ENCODE peak calls at places on chromosomes 6 and 20, in five cellular contexts. One of them, this sample, is unnamed.

GRCh38 chr6:26520840-26521484 is 17.2 kb upstream of the HMGN4 start:
- DNase-seq in naive thymus-derived CD4-positive, alpha-beta T cell: peak; percentile 90
- DNase-seq in pancreas: peak; percentile 89
- DNase-seq in tibial nerve: peak; percentile 80
- DNase-seq in left lung: peak; percentile 89
- DNase-seq in this sample: peak; percentile 94

GRCh38 chr6:120736740-120737139 is 597.5 kb downstream of the TBC1D32 start:
- DNase-seq in naive thymus-derived CD4-positive, alpha-beta T cell: no peak
- DNase-seq in pancreas: no peak
- DNase-seq in tibial nerve: no peak
- DNase-seq in left lung: no peak
- DNase-seq in this sample: no peak

GRCh38 chr6:89951574-89952360 is 57.5 kb downstream of the GJA10 start:
- DNase-seq in naive thymus-derived CD4-positive, alpha-beta T cell: no peak
- DNase-seq in pancreas: no peak
- DNase-seq in tibial nerve: no peak
- DNase-seq in left lung: no peak
- DNase-seq in this sample: no peak

GRCh38 chr6:134667106-134667505 is 282.8 kb downstream of the ALDH8A1 start:
- DNase-seq in naive thymus-derived CD4-positive, alpha-beta T cell: no peak
- DNase-seq in pancreas: no peak
- DNase-seq in tibial nerve: no peak
- DNase-seq in left lung: no peak
- DNase-seq in this sample: no peak

GRCh38 chr20:1185316-1185741 is 548 bp upstream of the TMEM74B start:
- DNase-seq in naive thymus-derived CD4-positive, alpha-beta T cell: no peak
- DNase-seq in pancreas: no peak
- DNase-seq in tibial nerve: no peak
- DNase-seq in left lung: no peak
- DNase-seq in this sample: no peak

GRCh38 chr6:152441892-152442291 is 195.3 kb downstream of the SYNE1 start:
- DNase-seq in naive thymus-derived CD4-positive, alpha-beta T cell: no peak
- DNase-seq in pancreas: no peak
- DNase-seq in tibial nerve: no peak
- DNase-seq in left lung: no peak
- DNase-seq in this sample: no peak

GRCh38 chr6:160069050-160069454 is 52.6 kb upstream of the SLC22A1 start:
- DNase-seq in naive thymus-derived CD4-positive, alpha-beta T cell: peak; percentile 9
- DNase-seq in pancreas: no peak
- DNase-seq in tibial nerve: no peak
- DNase-seq in left lung: no peak
- DNase-seq in this sample: no peak

GRCh38 chr20:62900692-62901584 is 25.4 kb downstream of the DIDO1 start:
- DNase-seq in naive thymus-derived CD4-positive, alpha-beta T cell: peak; percentile 61
- DNase-seq in pancreas: peak; percentile 36
- DNase-seq in tibial nerve: no peak
- DNase-seq in left lung: no peak
- DNase-seq in this sample: no peak

GRCh38 chr6:11126876-11127275 is 15.4 kb upstream of the ERVFRD-1 start:
- DNase-seq in naive thymus-derived CD4-positive, alpha-beta T cell: no peak
- DNase-seq in pancreas: no peak
- DNase-seq in tibial nerve: no peak
- DNase-seq in left lung: no peak
- DNase-seq in this sample: no peak

GRCh38 chr6:100913400-100914276 is 32.5 kb upstream of the ASCC3 start:
- DNase-seq in naive thymus-derived CD4-positive, alpha-beta T cell: peak; percentile 15
- DNase-seq in pancreas: no peak
- DNase-seq in tibial nerve: no peak
- DNase-seq in left lung: no peak
- DNase-seq in this sample: no peak

GRCh38 chr6:80003841-80004198 is 629 bp upstream of the TTK start:
- DNase-seq in naive thymus-derived CD4-positive, alpha-beta T cell: no peak
- DNase-seq in pancreas: peak; percentile 13
- DNase-seq in tibial nerve: peak; percentile 12
- DNase-seq in left lung: peak; percentile 38
- DNase-seq in this sample: peak; percentile 63

GRCh38 chr20:41697861-41698559 is 79.8 kb upstream of the CHD6 start:
- DNase-seq in naive thymus-derived CD4-positive, alpha-beta T cell: peak; percentile 33
- DNase-seq in pancreas: no peak
- DNase-seq in tibial nerve: no peak
- DNase-seq in left lung: no peak
- DNase-seq in this sample: no peak

GRCh38 chr20:36481380-36482043 is 59.8 kb upstream of the MYL9 start:
- DNase-seq in naive thymus-derived CD4-positive, alpha-beta T cell: no peak
- DNase-seq in pancreas: no peak
- DNase-seq in tibial nerve: no peak
- DNase-seq in left lung: no peak
- DNase-seq in this sample: no peak

GRCh38 chr20:45359406-45360148 is 3.4 kb upstream of the SYS1 start:
- DNase-seq in naive thymus-derived CD4-positive, alpha-beta T cell: no peak
- DNase-seq in pancreas: no peak
- DNase-seq in tibial nerve: no peak
- DNase-seq in left lung: no peak
- DNase-seq in this sample: no peak

GRCh38 chr6:35452186-35453090 is at the start of gene FANCE:
- DNase-seq in naive thymus-derived CD4-positive, alpha-beta T cell: peak; percentile 68
- DNase-seq in pancreas: peak; percentile 89
- DNase-seq in tibial nerve: peak; percentile 95
- DNase-seq in left lung: peak; percentile 95
- DNase-seq in this sample: peak; percentile 98

GRCh38 chr6:135182120-135182992 is 1.2 kb downstream of the MYB start:
- DNase-seq in naive thymus-derived CD4-positive, alpha-beta T cell: peak; percentile 33
- DNase-seq in pancreas: no peak
- DNase-seq in tibial nerve: no peak
- DNase-seq in left lung: peak; percentile 42
- DNase-seq in this sample: peak; percentile 75

GRCh38 chr6:87483929-87484328 is 11.2 kb downstream of the SLC35A1 start:
- DNase-seq in naive thymus-derived CD4-positive, alpha-beta T cell: no peak
- DNase-seq in pancreas: no peak
- DNase-seq in tibial nerve: no peak
- DNase-seq in left lung: no peak
- DNase-seq in this sample: no peak

GRCh38 chr20:5180933-5181332 is 54.1 kb downstream of the CDS2 start:
- DNase-seq in naive thymus-derived CD4-positive, alpha-beta T cell: no peak
- DNase-seq in pancreas: no peak
- DNase-seq in tibial nerve: no peak
- DNase-seq in left lung: no peak
- DNase-seq in this sample: no peak

GRCh38 chr20:5181492-5181891 is 54.7 kb downstream of the CDS2 start:
- DNase-seq in naive thymus-derived CD4-positive, alpha-beta T cell: no peak
- DNase-seq in pancreas: no peak
- DNase-seq in tibial nerve: no peak
- DNase-seq in left lung: no peak
- DNase-seq in this sample: no peak

GRCh38 chr20:5182615-5183254 is 55.9 kb downstream of the CDS2 start:
- DNase-seq in naive thymus-derived CD4-positive, alpha-beta T cell: no peak
- DNase-seq in pancreas: no peak
- DNase-seq in tibial nerve: no peak
- DNase-seq in left lung: no peak
- DNase-seq in this sample: no peak

GRCh38 chr20:5180421-5180820 is 53.6 kb downstream of the CDS2 start:
- DNase-seq in naive thymus-derived CD4-positive, alpha-beta T cell: no peak
- DNase-seq in pancreas: no peak
- DNase-seq in tibial nerve: no peak
- DNase-seq in left lung: no peak
- DNase-seq in this sample: no peak

DNA sequence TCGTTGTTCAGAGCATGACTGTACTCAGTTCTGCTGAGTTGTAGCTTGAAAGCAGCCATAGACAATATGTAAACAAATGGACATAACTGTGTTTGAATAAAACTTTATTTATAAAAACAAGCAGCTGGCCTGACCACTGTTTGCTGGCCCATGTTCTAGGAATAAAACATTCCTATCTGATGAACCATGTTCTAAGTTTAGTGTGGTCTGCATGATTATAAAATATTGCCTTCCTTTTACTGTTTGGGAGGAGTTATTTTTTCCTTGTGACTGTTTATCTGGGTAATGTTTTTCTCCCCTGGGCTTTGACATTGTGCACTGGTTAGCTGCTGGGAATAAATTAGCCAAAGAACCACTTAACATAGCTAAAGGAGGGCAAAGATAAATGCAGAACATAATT is 55.1 kb downstream of the CDS2 start:
- DNase-seq in naive thymus-derived CD4-positive, alpha-beta T cell: no peak
- DNase-seq in pancreas: no peak
- DNase-seq in tibial nerve: no peak
- DNase-seq in left lung: no peak
- DNase-seq in this sample: no peak
- H3K36me3 ChIP-seq in naive thymus-derived CD4-positive, alpha-beta T cell: peaks cover 4% of the 10 kb centered on the region
- H3K36me3 ChIP-seq in pancreas: peaks cover 23% of the 10 kb centered on the region
- H3K36me3 ChIP-seq in tibial nerve: no peaks in the 10 kb centered on the region
- H3K36me3 ChIP-seq in left lung: peaks cover 87% of the 10 kb centered on the region
- H3K36me3 ChIP-seq in this sample: peaks cover 87% of the 10 kb centered on the region

GRCh38 chr6:13295576-13295975 is 32.8 kb downstream of the TBC1D7 start:
- DNase-seq in naive thymus-derived CD4-positive, alpha-beta T cell: no peak
- DNase-seq in pancreas: no peak
- DNase-seq in tibial nerve: no peak
- DNase-seq in left lung: no peak
- DNase-seq in this sample: no peak
- H3K36me3 ChIP-seq in naive thymus-derived CD4-positive, alpha-beta T cell: no peaks in the 10 kb centered on the region
- H3K36me3 ChIP-seq in pancreas: peaks cover 11% of the 10 kb centered on the region
- H3K36me3 ChIP-seq in tibial nerve: peaks cover 5% of the 10 kb centered on the region
- H3K36me3 ChIP-seq in left lung: peaks cover 59% of the 10 kb centered on the region
- H3K36me3 ChIP-seq in this sample: peaks cover 43% of the 10 kb centered on the region

GRCh38 chr6:31643818-31644454 is 8.5 kb downstream of the BAG6 start:
- DNase-seq in naive thymus-derived CD4-positive, alpha-beta T cell: no peak
- DNase-seq in pancreas: no peak
- DNase-seq in tibial nerve: no peak
- DNase-seq in left lung: no peak
- DNase-seq in this sample: no peak

GRCh38 chr6:31645325-31645724 is 7.1 kb downstream of the BAG6 start:
- DNase-seq in naive thymus-derived CD4-positive, alpha-beta T cell: no peak
- DNase-seq in pancreas: no peak
- DNase-seq in tibial nerve: no peak
- DNase-seq in left lung: no peak
- DNase-seq in this sample: no peak

GRCh38 chr6:31641370-31641769 is 11.1 kb downstream of the BAG6 start:
- DNase-seq in naive thymus-derived CD4-positive, alpha-beta T cell: no peak
- DNase-seq in pancreas: no peak
- DNase-seq in tibial nerve: no peak
- DNase-seq in left lung: no peak
- DNase-seq in this sample: no peak

GRCh38 chr6:31640612-31641011 is 11.8 kb downstream of the BAG6 start:
- DNase-seq in naive thymus-derived CD4-positive, alpha-beta T cell: no peak
- DNase-seq in pancreas: no peak
- DNase-seq in tibial nerve: no peak
- DNase-seq in left lung: no peak
- DNase-seq in this sample: no peak

DNA sequence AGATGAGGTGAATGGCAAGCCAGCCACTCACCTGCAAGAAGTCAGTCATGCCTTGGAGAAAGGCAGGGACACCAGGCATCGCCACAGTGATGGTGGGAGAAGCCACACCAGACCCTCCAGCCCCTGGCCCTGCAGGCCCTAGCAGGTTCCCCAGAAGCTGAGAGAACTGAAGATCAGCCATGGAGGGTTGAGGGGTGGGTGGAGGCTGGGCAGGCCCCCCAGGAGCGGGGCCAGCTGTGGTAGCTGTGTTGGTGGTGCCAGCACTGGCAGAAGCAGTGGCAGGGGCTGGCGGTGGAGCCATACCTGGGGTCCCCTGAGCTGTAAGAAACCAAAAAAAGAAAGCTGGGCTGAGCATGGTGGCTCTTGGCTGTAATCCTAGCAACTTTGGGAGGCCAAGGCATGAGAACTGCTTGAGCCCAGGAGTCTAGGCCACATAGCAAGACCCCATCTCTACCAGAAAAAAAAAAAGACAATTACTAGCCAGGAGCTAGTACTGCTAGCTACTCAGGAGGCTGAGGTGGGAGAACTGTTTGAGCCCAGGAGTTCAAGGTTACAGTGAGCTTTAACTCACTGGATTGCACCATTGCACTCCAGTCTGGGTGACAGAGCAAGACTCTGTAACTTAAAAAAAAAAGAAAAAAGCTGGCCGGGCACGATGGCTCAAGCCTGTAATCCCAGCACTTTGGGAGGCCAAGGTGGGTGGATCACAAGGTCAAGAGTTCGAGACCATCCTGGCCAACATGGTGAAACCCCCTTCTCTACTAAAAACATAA is 9.5 kb downstream of the BAG6 start:
- DNase-seq in naive thymus-derived CD4-positive, alpha-beta T cell: no peak
- DNase-seq in pancreas: no peak
- DNase-seq in tibial nerve: no peak
- DNase-seq in left lung: no peak
- DNase-seq in this sample: no peak
- H3K36me3 ChIP-seq in naive thymus-derived CD4-positive, alpha-beta T cell: peaks cover 31% of the 10 kb centered on the region
- H3K36me3 ChIP-seq in pancreas: peaks cover 93% of the 10 kb centered on the region
- H3K36me3 ChIP-seq in tibial nerve: peaks cover 48% of the 10 kb centered on the region
- H3K36me3 ChIP-seq in left lung: peaks cover 100% of the 10 kb centered on the region
- H3K36me3 ChIP-seq in this sample: peaks cover 98% of the 10 kb centered on the region

DNA sequence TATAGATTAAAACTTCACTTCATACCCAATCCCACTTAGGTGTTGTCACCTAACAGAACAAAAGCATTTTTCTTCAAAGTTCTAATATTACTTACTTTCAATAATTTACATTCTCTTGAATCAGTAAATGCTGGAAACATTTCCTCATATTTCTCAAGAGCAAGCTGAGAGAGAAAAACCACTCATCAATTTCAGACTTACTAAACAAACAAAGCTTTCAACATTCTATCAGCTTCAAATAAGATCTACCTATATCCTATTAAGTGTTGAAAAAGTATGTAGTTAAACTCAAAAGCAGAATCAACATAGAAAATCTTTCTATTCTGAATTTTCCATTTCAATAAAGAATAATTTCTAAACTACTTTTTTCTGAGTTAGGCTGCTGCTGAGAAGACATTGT is 17.8 kb downstream of the GZF1 start:
- DNase-seq in naive thymus-derived CD4-positive, alpha-beta T cell: no peak
- DNase-seq in pancreas: no peak
- DNase-seq in tibial nerve: no peak
- DNase-seq in left lung: no peak
- DNase-seq in this sample: no peak
- H3K36me3 ChIP-seq in naive thymus-derived CD4-positive, alpha-beta T cell: no peaks in the 10 kb centered on the region
- H3K36me3 ChIP-seq in pancreas: peaks cover 15% of the 10 kb centered on the region
- H3K36me3 ChIP-seq in tibial nerve: no peaks in the 10 kb centered on the region
- H3K36me3 ChIP-seq in left lung: peaks cover 63% of the 10 kb centered on the region
- H3K36me3 ChIP-seq in this sample: peaks cover 45% of the 10 kb centered on the region

GRCh38 chr6:1088441-1089001 is 223.4 kb upstream of the FOXQ1 start:
- DNase-seq in naive thymus-derived CD4-positive, alpha-beta T cell: no peak
- DNase-seq in pancreas: no peak
- DNase-seq in tibial nerve: no peak
- DNase-seq in left lung: no peak
- DNase-seq in this sample: no peak
- H3K36me3 ChIP-seq in naive thymus-derived CD4-positive, alpha-beta T cell: no peaks in the 10 kb centered on the region
- H3K36me3 ChIP-seq in pancreas: no peaks in the 10 kb centered on the region
- H3K36me3 ChIP-seq in tibial nerve: no peaks in the 10 kb centered on the region
- H3K36me3 ChIP-seq in left lung: no peaks in the 10 kb centered on the region
- H3K36me3 ChIP-seq in this sample: no peaks in the 10 kb centered on the region

GRCh38 chr6:106033806-106034205 is 52.3 kb upstream of the PRDM1 start:
- DNase-seq in naive thymus-derived CD4-positive, alpha-beta T cell: no peak
- DNase-seq in pancreas: no peak
- DNase-seq in tibial nerve: no peak
- DNase-seq in left lung: no peak
- DNase-seq in this sample: no peak
- H3K36me3 ChIP-seq in naive thymus-derived CD4-positive, alpha-beta T cell: no peaks in the 10 kb centered on the region
- H3K36me3 ChIP-seq in pancreas: no peaks in the 10 kb centered on the region
- H3K36me3 ChIP-seq in tibial nerve: no peaks in the 10 kb centered on the region
- H3K36me3 ChIP-seq in left lung: no peaks in the 10 kb centered on the region
- H3K36me3 ChIP-seq in this sample: no peaks in the 10 kb centered on the region

GRCh38 chr20:49024220-49024619 is 21.9 kb upstream of the CSE1L start:
- DNase-seq in naive thymus-derived CD4-positive, alpha-beta T cell: no peak
- DNase-seq in pancreas: no peak
- DNase-seq in tibial nerve: no peak
- DNase-seq in left lung: no peak
- DNase-seq in this sample: no peak
- H3K36me3 ChIP-seq in naive thymus-derived CD4-positive, alpha-beta T cell: peaks cover 10% of the 10 kb centered on the region
- H3K36me3 ChIP-seq in pancreas: peaks cover 51% of the 10 kb centered on the region
- H3K36me3 ChIP-seq in tibial nerve: peaks cover 9% of the 10 kb centered on the region
- H3K36me3 ChIP-seq in left lung: peaks cover 98% of the 10 kb centered on the region
- H3K36me3 ChIP-seq in this sample: peaks cover 91% of the 10 kb centered on the region

This sample was measured in upper lobe of right lung.